ENCODE peak calls at places on chromosome 1, in six cellular contexts. One of them, this sample, is unnamed.

GRCh38 chr1:8816306-8816705 is 1.1 kb downstream of the RERE start:
- DNase-seq in fibroblast of mammary gland: peak
- DNase-seq in occipital lobe: no peak
- DNase-seq in activated CD4-positive, alpha-beta T cell treated with anti-CD3 and anti-CD28 coated beads, Interleukin-2, amount 50 U/mL, for 1 hour: no peak
- DNase-seq in omental fat pad: no peak
- DNase-seq in body of pancreas: no peak
- DNase-seq in this sample: no peak

GRCh38 chr1:166999090-166999489 is 10.0 kb downstream of the MAEL start:
- DNase-seq in fibroblast of mammary gland: no peak
- DNase-seq in occipital lobe: no peak
- DNase-seq in activated CD4-positive, alpha-beta T cell treated with anti-CD3 and anti-CD28 coated beads, Interleukin-2, amount 50 U/mL, for 1 hour: no peak
- DNase-seq in omental fat pad: no peak
- DNase-seq in body of pancreas: no peak
- DNase-seq in this sample: no peak

GRCh38 chr1:8424539-8425116 is 106.7 kb downstream of the SLC45A1 start:
- DNase-seq in fibroblast of mammary gland: no peak
- DNase-seq in occipital lobe: no peak
- DNase-seq in activated CD4-positive, alpha-beta T cell treated with anti-CD3 and anti-CD28 coated beads, Interleukin-2, amount 50 U/mL, for 1 hour: no peak
- DNase-seq in omental fat pad: no peak
- DNase-seq in body of pancreas: peak
- DNase-seq in this sample: peak

GRCh38 chr1:87902830-87903614 is 574.3 kb downstream of the LMO4 start:
- DNase-seq in fibroblast of mammary gland: peak
- DNase-seq in occipital lobe: no peak
- DNase-seq in activated CD4-positive, alpha-beta T cell treated with anti-CD3 and anti-CD28 coated beads, Interleukin-2, amount 50 U/mL, for 1 hour: no peak
- DNase-seq in omental fat pad: no peak
- DNase-seq in body of pancreas: peak
- DNase-seq in this sample: no peak

GRCh38 chr1:121546830-121547680 is 362.3 kb downstream of the SRGAP2C start:
- DNase-seq in fibroblast of mammary gland: peak
- DNase-seq in occipital lobe: no peak
- DNase-seq in activated CD4-positive, alpha-beta T cell treated with anti-CD3 and anti-CD28 coated beads, Interleukin-2, amount 50 U/mL, for 1 hour: no peak
- DNase-seq in omental fat pad: no peak
- DNase-seq in body of pancreas: no peak
- DNase-seq in this sample: no peak

GRCh38 chr1:72623299-72623708 is 341.0 kb upstream of the NEGR1 start:
- DNase-seq in fibroblast of mammary gland: peak
- DNase-seq in occipital lobe: no peak
- DNase-seq in activated CD4-positive, alpha-beta T cell treated with anti-CD3 and anti-CD28 coated beads, Interleukin-2, amount 50 U/mL, for 1 hour: no peak
- DNase-seq in omental fat pad: no peak
- DNase-seq in body of pancreas: no peak
- DNase-seq in this sample: peak

GRCh38 chr1:102715150-102715549 is 393.2 kb downstream of the COL11A1 start:
- DNase-seq in fibroblast of mammary gland: no peak
- DNase-seq in occipital lobe: no peak
- DNase-seq in activated CD4-positive, alpha-beta T cell treated with anti-CD3 and anti-CD28 coated beads, Interleukin-2, amount 50 U/mL, for 1 hour: no peak
- DNase-seq in omental fat pad: no peak
- DNase-seq in body of pancreas: no peak
- DNase-seq in this sample: no peak

GRCh38 chr1:29631836-29632420 is 395.6 kb downstream of the PTPRU start:
- DNase-seq in fibroblast of mammary gland: no peak
- DNase-seq in occipital lobe: no peak
- DNase-seq in activated CD4-positive, alpha-beta T cell treated with anti-CD3 and anti-CD28 coated beads, Interleukin-2, amount 50 U/mL, for 1 hour: no peak
- DNase-seq in omental fat pad: no peak
- DNase-seq in body of pancreas: no peak
- DNase-seq in this sample: no peak

GRCh38 chr1:184626076-184627011 is 128.3 kb downstream of the EDEM3 start:
- DNase-seq in fibroblast of mammary gland: no peak
- DNase-seq in occipital lobe: no peak
- DNase-seq in activated CD4-positive, alpha-beta T cell treated with anti-CD3 and anti-CD28 coated beads, Interleukin-2, amount 50 U/mL, for 1 hour: no peak
- DNase-seq in omental fat pad: no peak
- DNase-seq in body of pancreas: no peak
- DNase-seq in this sample: no peak

GRCh38 chr1:26220199-26220912 is 13.6 kb upstream of the CEP85 start:
- DNase-seq in fibroblast of mammary gland: no peak
- DNase-seq in occipital lobe: no peak
- DNase-seq in activated CD4-positive, alpha-beta T cell treated with anti-CD3 and anti-CD28 coated beads, Interleukin-2, amount 50 U/mL, for 1 hour: no peak
- DNase-seq in omental fat pad: no peak
- DNase-seq in body of pancreas: no peak
- DNase-seq in this sample: no peak

GRCh38 chr1:78370779-78371482 is 119.8 kb upstream of the PTGFR start:
- DNase-seq in fibroblast of mammary gland: peak
- DNase-seq in occipital lobe: no peak
- DNase-seq in activated CD4-positive, alpha-beta T cell treated with anti-CD3 and anti-CD28 coated beads, Interleukin-2, amount 50 U/mL, for 1 hour: no peak
- DNase-seq in omental fat pad: no peak
- DNase-seq in body of pancreas: no peak
- DNase-seq in this sample: no peak

GRCh38 chr1:153881764-153882163 is 41.0 kb downstream of the GATAD2B start:
- DNase-seq in fibroblast of mammary gland: peak
- DNase-seq in occipital lobe: no peak
- DNase-seq in activated CD4-positive, alpha-beta T cell treated with anti-CD3 and anti-CD28 coated beads, Interleukin-2, amount 50 U/mL, for 1 hour: no peak
- DNase-seq in omental fat pad: no peak
- DNase-seq in body of pancreas: no peak
- DNase-seq in this sample: no peak

GRCh38 chr1:106937104-106937503 is 119.4 kb upstream of the PRMT6 start:
- DNase-seq in fibroblast of mammary gland: peak
- DNase-seq in occipital lobe: no peak
- DNase-seq in activated CD4-positive, alpha-beta T cell treated with anti-CD3 and anti-CD28 coated beads, Interleukin-2, amount 50 U/mL, for 1 hour: no peak
- DNase-seq in omental fat pad: no peak
- DNase-seq in body of pancreas: no peak
- DNase-seq in this sample: no peak

GRCh38 chr1:60569189-60569588 is 495.6 kb upstream of the C1orf87 start:
- DNase-seq in fibroblast of mammary gland: no peak
- DNase-seq in occipital lobe: no peak
- DNase-seq in activated CD4-positive, alpha-beta T cell treated with anti-CD3 and anti-CD28 coated beads, Interleukin-2, amount 50 U/mL, for 1 hour: no peak
- DNase-seq in omental fat pad: no peak
- DNase-seq in body of pancreas: no peak
- DNase-seq in this sample: no peak

GRCh38 chr1:48026275-48026674 is 29.1 kb upstream of the TRABD2B start:
- DNase-seq in fibroblast of mammary gland: peak
- DNase-seq in occipital lobe: no peak
- DNase-seq in activated CD4-positive, alpha-beta T cell treated with anti-CD3 and anti-CD28 coated beads, Interleukin-2, amount 50 U/mL, for 1 hour: no peak
- DNase-seq in omental fat pad: no peak
- DNase-seq in body of pancreas: no peak
- DNase-seq in this sample: no peak

GRCh38 chr1:205285391-205286101 is 36.0 kb downstream of the NUAK2 start:
- DNase-seq in fibroblast of mammary gland: peak
- DNase-seq in occipital lobe: no peak
- DNase-seq in activated CD4-positive, alpha-beta T cell treated with anti-CD3 and anti-CD28 coated beads, Interleukin-2, amount 50 U/mL, for 1 hour: peak
- DNase-seq in omental fat pad: no peak
- DNase-seq in body of pancreas: no peak
- DNase-seq in this sample: peak

GRCh38 chr1:155976062-155976912 is 2.1 kb downstream of the ARHGEF2 start:
- DNase-seq in fibroblast of mammary gland: peak
- DNase-seq in occipital lobe: no peak
- DNase-seq in activated CD4-positive, alpha-beta T cell treated with anti-CD3 and anti-CD28 coated beads, Interleukin-2, amount 50 U/mL, for 1 hour: peak
- DNase-seq in omental fat pad: no peak
- DNase-seq in body of pancreas: peak
- DNase-seq in this sample: no peak

GRCh38 chr1:32900371-32900955 is 726 bp downstream of the TMEM54 start:
- DNase-seq in fibroblast of mammary gland: no peak
- DNase-seq in occipital lobe: no peak
- DNase-seq in activated CD4-positive, alpha-beta T cell treated with anti-CD3 and anti-CD28 coated beads, Interleukin-2, amount 50 U/mL, for 1 hour: no peak
- DNase-seq in omental fat pad: no peak
- DNase-seq in body of pancreas: no peak
- DNase-seq in this sample: no peak

GRCh38 chr1:21628798-21629393 is 40.3 kb downstream of the RAP1GAP start:
- DNase-seq in fibroblast of mammary gland: no peak
- DNase-seq in occipital lobe: no peak
- DNase-seq in activated CD4-positive, alpha-beta T cell treated with anti-CD3 and anti-CD28 coated beads, Interleukin-2, amount 50 U/mL, for 1 hour: no peak
- DNase-seq in omental fat pad: no peak
- DNase-seq in body of pancreas: no peak
- DNase-seq in this sample: no peak

GRCh38 chr1:12528021-12528852 is 89.8 kb downstream of the DHRS3 start:
- DNase-seq in fibroblast of mammary gland: peak
- DNase-seq in occipital lobe: no peak
- DNase-seq in activated CD4-positive, alpha-beta T cell treated with anti-CD3 and anti-CD28 coated beads, Interleukin-2, amount 50 U/mL, for 1 hour: no peak
- DNase-seq in omental fat pad: no peak
- DNase-seq in body of pancreas: peak
- DNase-seq in this sample: no peak

GRCh38 chr1:62070384-62071011 is 124.2 kb upstream of the L1TD1 start:
- DNase-seq in fibroblast of mammary gland: peak
- DNase-seq in occipital lobe: no peak
- DNase-seq in activated CD4-positive, alpha-beta T cell treated with anti-CD3 and anti-CD28 coated beads, Interleukin-2, amount 50 U/mL, for 1 hour: no peak
- DNase-seq in omental fat pad: no peak
- DNase-seq in body of pancreas: no peak
- DNase-seq in this sample: no peak

GRCh38 chr1:228305721-228306152 is 97.9 kb downstream of the OBSCN start:
- DNase-seq in fibroblast of mammary gland: no peak
- DNase-seq in occipital lobe: no peak
- DNase-seq in activated CD4-positive, alpha-beta T cell treated with anti-CD3 and anti-CD28 coated beads, Interleukin-2, amount 50 U/mL, for 1 hour: no peak
- DNase-seq in omental fat pad: no peak
- DNase-seq in body of pancreas: no peak
- DNase-seq in this sample: no peak

GRCh38 chr1:196674908-196675307 is 23.1 kb downstream of the CFH start:
- DNase-seq in fibroblast of mammary gland: no peak
- DNase-seq in occipital lobe: no peak
- DNase-seq in activated CD4-positive, alpha-beta T cell treated with anti-CD3 and anti-CD28 coated beads, Interleukin-2, amount 50 U/mL, for 1 hour: no peak
- DNase-seq in omental fat pad: no peak
- DNase-seq in body of pancreas: no peak
- DNase-seq in this sample: no peak

GRCh38 chr1:223776075-223776814 is 63.9 kb downstream of the CAPN2 start:
- DNase-seq in fibroblast of mammary gland: peak
- DNase-seq in occipital lobe: no peak
- DNase-seq in activated CD4-positive, alpha-beta T cell treated with anti-CD3 and anti-CD28 coated beads, Interleukin-2, amount 50 U/mL, for 1 hour: no peak
- DNase-seq in omental fat pad: no peak
- DNase-seq in body of pancreas: peak
- DNase-seq in this sample: no peak

GRCh38 chr1:183270541-183271141 is 84.6 kb downstream of the LAMC2 start:
- DNase-seq in fibroblast of mammary gland: peak
- DNase-seq in occipital lobe: no peak
- DNase-seq in activated CD4-positive, alpha-beta T cell treated with anti-CD3 and anti-CD28 coated beads, Interleukin-2, amount 50 U/mL, for 1 hour: no peak
- DNase-seq in omental fat pad: no peak
- DNase-seq in body of pancreas: no peak
- DNase-seq in this sample: no peak

GRCh38 chr1:27000817-27001460 is 7.4 kb downstream of the TRNP1 start:
- DNase-seq in fibroblast of mammary gland: peak
- DNase-seq in occipital lobe: no peak
- DNase-seq in activated CD4-positive, alpha-beta T cell treated with anti-CD3 and anti-CD28 coated beads, Interleukin-2, amount 50 U/mL, for 1 hour: no peak
- DNase-seq in omental fat pad: no peak
- DNase-seq in body of pancreas: no peak
- DNase-seq in this sample: no peak

GRCh38 chr1:236354330-236355147 is 39.5 kb upstream of the EDARADD start:
- DNase-seq in fibroblast of mammary gland: peak
- DNase-seq in occipital lobe: no peak
- DNase-seq in activated CD4-positive, alpha-beta T cell treated with anti-CD3 and anti-CD28 coated beads, Interleukin-2, amount 50 U/mL, for 1 hour: no peak
- DNase-seq in omental fat pad: no peak
- DNase-seq in body of pancreas: no peak
- DNase-seq in this sample: no peak

GRCh38 chr1:6962390-6962955 is 177.2 kb downstream of the CAMTA1 start:
- DNase-seq in fibroblast of mammary gland: peak
- DNase-seq in occipital lobe: no peak
- DNase-seq in activated CD4-positive, alpha-beta T cell treated with anti-CD3 and anti-CD28 coated beads, Interleukin-2, amount 50 U/mL, for 1 hour: peak
- DNase-seq in omental fat pad: no peak
- DNase-seq in body of pancreas: peak
- DNase-seq in this sample: peak

GRCh38 chr1:65065535-65066378 is 82.2 kb upstream of the AK4 start:
- DNase-seq in fibroblast of mammary gland: no peak
- DNase-seq in occipital lobe: no peak
- DNase-seq in activated CD4-positive, alpha-beta T cell treated with anti-CD3 and anti-CD28 coated beads, Interleukin-2, amount 50 U/mL, for 1 hour: no peak
- DNase-seq in omental fat pad: no peak
- DNase-seq in body of pancreas: peak
- DNase-seq in this sample: no peak

GRCh38 chr1:210074904-210075303 is 136.9 kb downstream of the SYT14 start:
- DNase-seq in fibroblast of mammary gland: no peak
- DNase-seq in occipital lobe: no peak
- DNase-seq in activated CD4-positive, alpha-beta T cell treated with anti-CD3 and anti-CD28 coated beads, Interleukin-2, amount 50 U/mL, for 1 hour: no peak
- DNase-seq in omental fat pad: no peak
- DNase-seq in body of pancreas: no peak
- DNase-seq in this sample: no peak

GRCh38 chr1:152873495-152873894 is 4.6 kb upstream of the SMCP start:
- DNase-seq in fibroblast of mammary gland: peak
- DNase-seq in occipital lobe: no peak
- DNase-seq in activated CD4-positive, alpha-beta T cell treated with anti-CD3 and anti-CD28 coated beads, Interleukin-2, amount 50 U/mL, for 1 hour: no peak
- DNase-seq in omental fat pad: no peak
- DNase-seq in body of pancreas: no peak
- DNase-seq in this sample: no peak

This sample was measured in B cell.